ENCODE peak calls at places on chromosomes 12 and 14, in nine cellular contexts. One of them, this sample, is unnamed.

GRCh38 chr12:115998789-115999478 is 278.6 kb downstream of the MED13L start:
- DNase-seq in CD4-positive, CD25-positive, alpha-beta regulatory T cell: no peak
- DNase-seq in GM03348: no peak
- DNase-seq in fibroblast of pulmonary artery: no peak
- DNase-seq in GM19239: no peak
- DNase-seq in HTR-8/SVneo: no peak
- DNase-seq in GM12865: no peak
- DNase-seq in HS-5: no peak
- DNase-seq in stomach: no peak
- DNase-seq in this sample: peak

GRCh38 chr12:26428420-26428819 is 233.0 kb downstream of the SSPN start:
- DNase-seq in CD4-positive, CD25-positive, alpha-beta regulatory T cell: no peak
- DNase-seq in GM03348: no peak
- DNase-seq in fibroblast of pulmonary artery: no peak
- DNase-seq in GM19239: no peak
- DNase-seq in HTR-8/SVneo: no peak
- DNase-seq in GM12865: no peak
- DNase-seq in HS-5: no peak
- DNase-seq in stomach: no peak
- DNase-seq in this sample: no peak

GRCh38 chr12:124592050-124592449 is 24.6 kb upstream of the NCOR2 start:
- DNase-seq in CD4-positive, CD25-positive, alpha-beta regulatory T cell: no peak
- DNase-seq in GM03348: peak
- DNase-seq in fibroblast of pulmonary artery: peak
- DNase-seq in GM19239: no peak
- DNase-seq in HTR-8/SVneo: no peak
- DNase-seq in GM12865: no peak
- DNase-seq in HS-5: peak
- DNase-seq in stomach: no peak
- DNase-seq in this sample: no peak

GRCh38 chr14:44112774-44113460 is 394.2 kb downstream of the FSCB start:
- DNase-seq in CD4-positive, CD25-positive, alpha-beta regulatory T cell: no peak
- DNase-seq in GM03348: no peak
- DNase-seq in fibroblast of pulmonary artery: peak
- DNase-seq in GM19239: no peak
- DNase-seq in HTR-8/SVneo: no peak
- DNase-seq in GM12865: no peak
- DNase-seq in HS-5: no peak
- DNase-seq in stomach: no peak
- DNase-seq in this sample: no peak

GRCh38 chr12:123119808-123120207 is 31.1 kb downstream of the PITPNM2 start:
- DNase-seq in CD4-positive, CD25-positive, alpha-beta regulatory T cell: peak
- DNase-seq in GM03348: no peak
- DNase-seq in fibroblast of pulmonary artery: no peak
- DNase-seq in GM19239: peak
- DNase-seq in HTR-8/SVneo: no peak
- DNase-seq in GM12865: peak
- DNase-seq in HS-5: no peak
- DNase-seq in stomach: no peak
- DNase-seq in this sample: no peak

GRCh38 chr12:47867496-47867941 is 37.3 kb downstream of the VDR start:
- DNase-seq in CD4-positive, CD25-positive, alpha-beta regulatory T cell: no peak
- DNase-seq in GM03348: peak
- DNase-seq in fibroblast of pulmonary artery: peak
- DNase-seq in GM19239: no peak
- DNase-seq in HTR-8/SVneo: peak
- DNase-seq in GM12865: no peak
- DNase-seq in HS-5: peak
- DNase-seq in stomach: no peak
- DNase-seq in this sample: no peak

GRCh38 chr12:108133482-108133881 is 4.4 kb downstream of the WSCD2 start:
- DNase-seq in CD4-positive, CD25-positive, alpha-beta regulatory T cell: no peak
- DNase-seq in GM03348: no peak
- DNase-seq in fibroblast of pulmonary artery: no peak
- DNase-seq in GM19239: no peak
- DNase-seq in HTR-8/SVneo: no peak
- DNase-seq in GM12865: no peak
- DNase-seq in HS-5: no peak
- DNase-seq in stomach: no peak
- DNase-seq in this sample: no peak

GRCh38 chr14:105927661-105928060 is 401.3 kb downstream of the TMEM121 start:
- DNase-seq in CD4-positive, CD25-positive, alpha-beta regulatory T cell: no peak
- DNase-seq in GM03348: no peak
- DNase-seq in fibroblast of pulmonary artery: no peak
- DNase-seq in GM19239: no peak
- DNase-seq in HTR-8/SVneo: no peak
- DNase-seq in GM12865: peak
- DNase-seq in HS-5: no peak
- DNase-seq in stomach: no peak
- DNase-seq in this sample: no peak

GRCh38 chr12:117118838-117119591 is 19.8 kb upstream of the TESC start:
- DNase-seq in CD4-positive, CD25-positive, alpha-beta regulatory T cell: no peak
- DNase-seq in GM03348: no peak
- DNase-seq in fibroblast of pulmonary artery: no peak
- DNase-seq in GM19239: no peak
- DNase-seq in HTR-8/SVneo: no peak
- DNase-seq in GM12865: no peak
- DNase-seq in HS-5: no peak
- DNase-seq in stomach: no peak
- DNase-seq in this sample: no peak

GRCh38 chr14:45038865-45039264 is 45.1 kb upstream of the PRPF39 start:
- DNase-seq in CD4-positive, CD25-positive, alpha-beta regulatory T cell: no peak
- DNase-seq in GM03348: no peak
- DNase-seq in fibroblast of pulmonary artery: no peak
- DNase-seq in GM19239: no peak
- DNase-seq in HTR-8/SVneo: no peak
- DNase-seq in GM12865: no peak
- DNase-seq in HS-5: no peak
- DNase-seq in stomach: no peak
- DNase-seq in this sample: no peak

GRCh38 chr12:88763536-88764100 is 183.3 kb upstream of the KITLG start:
- DNase-seq in CD4-positive, CD25-positive, alpha-beta regulatory T cell: no peak
- DNase-seq in GM03348: peak
- DNase-seq in fibroblast of pulmonary artery: no peak
- DNase-seq in GM19239: no peak
- DNase-seq in HTR-8/SVneo: no peak
- DNase-seq in GM12865: no peak
- DNase-seq in HS-5: no peak
- DNase-seq in stomach: no peak
- DNase-seq in this sample: no peak

GRCh38 chr12:69161835-69162234 is 77.5 kb upstream of the CPSF6 start:
- DNase-seq in CD4-positive, CD25-positive, alpha-beta regulatory T cell: peak
- DNase-seq in GM03348: no peak
- DNase-seq in fibroblast of pulmonary artery: peak
- DNase-seq in GM19239: no peak
- DNase-seq in HTR-8/SVneo: no peak
- DNase-seq in GM12865: peak
- DNase-seq in HS-5: no peak
- DNase-seq in stomach: no peak
- DNase-seq in this sample: peak

GRCh38 chr12:122722347-122722746 is 5.7 kb upstream of the HCAR3 start:
- DNase-seq in CD4-positive, CD25-positive, alpha-beta regulatory T cell: no peak
- DNase-seq in GM03348: no peak
- DNase-seq in fibroblast of pulmonary artery: no peak
- DNase-seq in GM19239: no peak
- DNase-seq in HTR-8/SVneo: no peak
- DNase-seq in GM12865: no peak
- DNase-seq in HS-5: no peak
- DNase-seq in stomach: no peak
- DNase-seq in this sample: no peak

GRCh38 chr12:15752780-15753179 is 36.4 kb downstream of the EPS8 start:
- DNase-seq in CD4-positive, CD25-positive, alpha-beta regulatory T cell: no peak
- DNase-seq in GM03348: peak
- DNase-seq in fibroblast of pulmonary artery: peak
- DNase-seq in GM19239: no peak
- DNase-seq in HTR-8/SVneo: no peak
- DNase-seq in GM12865: no peak
- DNase-seq in HS-5: no peak
- DNase-seq in stomach: no peak
- DNase-seq in this sample: no peak

GRCh38 chr12:65157091-65157490 is 12.3 kb upstream of the LEMD3 start:
- DNase-seq in CD4-positive, CD25-positive, alpha-beta regulatory T cell: no peak
- DNase-seq in GM03348: no peak
- DNase-seq in fibroblast of pulmonary artery: no peak
- DNase-seq in GM19239: no peak
- DNase-seq in HTR-8/SVneo: no peak
- DNase-seq in GM12865: no peak
- DNase-seq in HS-5: no peak
- DNase-seq in stomach: no peak
- DNase-seq in this sample: no peak

GRCh38 chr14:66507181-66507721 is 696 bp upstream of the GPHN start:
- DNase-seq in CD4-positive, CD25-positive, alpha-beta regulatory T cell: no peak
- DNase-seq in GM03348: no peak
- DNase-seq in fibroblast of pulmonary artery: no peak
- DNase-seq in GM19239: no peak
- DNase-seq in HTR-8/SVneo: peak
- DNase-seq in GM12865: no peak
- DNase-seq in HS-5: peak
- DNase-seq in stomach: no peak
- DNase-seq in this sample: no peak

GRCh38 chr12:107134558-107134957 is 41.2 kb upstream of the CRY1 start:
- DNase-seq in CD4-positive, CD25-positive, alpha-beta regulatory T cell: peak
- DNase-seq in GM03348: no peak
- DNase-seq in fibroblast of pulmonary artery: no peak
- DNase-seq in GM19239: no peak
- DNase-seq in HTR-8/SVneo: no peak
- DNase-seq in GM12865: peak
- DNase-seq in HS-5: no peak
- DNase-seq in stomach: no peak
- DNase-seq in this sample: peak

GRCh38 chr12:78866518-78866917 is 1.9 kb downstream of the SYT1 start:
- DNase-seq in CD4-positive, CD25-positive, alpha-beta regulatory T cell: no peak
- DNase-seq in GM03348: no peak
- DNase-seq in fibroblast of pulmonary artery: peak
- DNase-seq in GM19239: no peak
- DNase-seq in HTR-8/SVneo: no peak
- DNase-seq in GM12865: no peak
- DNase-seq in HS-5: no peak
- DNase-seq in stomach: no peak
- DNase-seq in this sample: peak

GRCh38 chr12:52741378-52742195 is 35.6 kb downstream of the KRT76 start:
- DNase-seq in CD4-positive, CD25-positive, alpha-beta regulatory T cell: no peak
- DNase-seq in GM03348: peak
- DNase-seq in fibroblast of pulmonary artery: peak
- DNase-seq in GM19239: peak
- DNase-seq in HTR-8/SVneo: peak
- DNase-seq in GM12865: peak
- DNase-seq in HS-5: no peak
- DNase-seq in stomach: peak
- DNase-seq in this sample: peak